ENCODE peak calls at places on chromosomes 5 and 9, in five cellular contexts. One of them, this sample, is unnamed.

GRCh38 chr9:127209948-127210621 is 54.5 kb upstream of the GARNL3 start:
- DNase-seq in AG04449: no peak
- DNase-seq in neural progenitor cell: no peak
- DNase-seq in IMR-90: no peak
- DNase-seq in HFFc6: no peak
- DNase-seq in this sample: no peak

GRCh38 chr9:89380437-89381307 is 62.4 kb downstream of the SECISBP2 start:
- DNase-seq in neural progenitor cell: no peak
- DNase-seq in HFFc6: no peak
- DNase-seq in IMR-90: no peak
- DNase-seq in AG04449: no peak
- DNase-seq in this sample: no peak

GRCh38 chr9:106772523-106773290 is 90.3 kb upstream of the ZNF462 start:
- DNase-seq in AG04449: no peak
- DNase-seq in IMR-90: no peak
- DNase-seq in neural progenitor cell: no peak
- DNase-seq in HFFc6: no peak
- DNase-seq in this sample: no peak

GRCh38 chr5:116892993-116893392 is 318.4 kb upstream of the SEMA6A start:
- DNase-seq in HFFc6: no peak
- DNase-seq in AG04449: no peak
- DNase-seq in IMR-90: no peak
- DNase-seq in neural progenitor cell: no peak
- DNase-seq in this sample: no peak

GRCh38 chr5:108216890-108217289 is 165.0 kb downstream of the FBXL17 start:
- DNase-seq in IMR-90: peak; percentile 65
- DNase-seq in AG04449: no peak
- DNase-seq in neural progenitor cell: no peak
- DNase-seq in HFFc6: peak; percentile 13
- DNase-seq in this sample: no peak

GRCh38 chr5:140338918-140339317 is 7.5 kb downstream of the HBEGF start:
- DNase-seq in HFFc6: no peak
- DNase-seq in AG04449: no peak
- DNase-seq in IMR-90: no peak
- DNase-seq in neural progenitor cell: no peak
- DNase-seq in this sample: no peak

GRCh38 chr5:107056278-107056677 is 614.5 kb downstream of the EFNA5 start:
- DNase-seq in HFFc6: no peak
- DNase-seq in neural progenitor cell: no peak
- DNase-seq in AG04449: no peak
- DNase-seq in IMR-90: no peak
- DNase-seq in this sample: no peak

GRCh38 chr5:4229866-4230265 is 634.2 kb downstream of the IRX1 start:
- DNase-seq in neural progenitor cell: no peak
- DNase-seq in AG04449: no peak
- DNase-seq in IMR-90: no peak
- DNase-seq in HFFc6: no peak
- DNase-seq in this sample: no peak

GRCh38 chr9:3401556-3401955 is 124.2 kb downstream of the RFX3 start:
- DNase-seq in IMR-90: no peak
- DNase-seq in AG04449: no peak
- DNase-seq in neural progenitor cell: peak; percentile 73
- DNase-seq in HFFc6: no peak
- DNase-seq in this sample: no peak

GRCh38 chr5:120388016-120388781 is 75.9 kb upstream of the PRR16 start:
- DNase-seq in AG04449: peak; percentile 77
- DNase-seq in IMR-90: peak; percentile 95
- DNase-seq in HFFc6: peak; percentile 94
- DNase-seq in neural progenitor cell: no peak
- DNase-seq in this sample: no peak

GRCh38 chr5:178740926-178741325 is 10.5 kb upstream of the ZNF354A start:
- DNase-seq in HFFc6: no peak
- DNase-seq in neural progenitor cell: no peak
- DNase-seq in AG04449: no peak
- DNase-seq in IMR-90: no peak
- DNase-seq in this sample: no peak

GRCh38 chr5:68339921-68340321 is 124.4 kb downstream of the PIK3R1 start:
- DNase-seq in AG04449: no peak
- DNase-seq in HFFc6: peak; percentile 35
- DNase-seq in neural progenitor cell: no peak
- DNase-seq in IMR-90: no peak
- DNase-seq in this sample: no peak

GRCh38 chr9:125255781-125256391 is 5.7 kb upstream of the GAPVD1 start:
- DNase-seq in HFFc6: no peak
- DNase-seq in AG04449: no peak
- DNase-seq in neural progenitor cell: peak; percentile 24
- DNase-seq in IMR-90: no peak
- DNase-seq in this sample: no peak

GRCh38 chr5:109739741-109740140 is 50.0 kb downstream of the MAN2A1 start:
- DNase-seq in IMR-90: peak; percentile 55
- DNase-seq in AG04449: no peak
- DNase-seq in neural progenitor cell: peak; percentile 29
- DNase-seq in HFFc6: peak; percentile 18
- DNase-seq in this sample: no peak

GRCh38 chr5:113487411-113487778 is 858 bp downstream of the MCC start:
- DNase-seq in neural progenitor cell: peak; percentile 42
- DNase-seq in IMR-90: peak; percentile 5
- DNase-seq in HFFc6: no peak
- DNase-seq in AG04449: no peak
- DNase-seq in this sample: no peak

GRCh38 chr5:43428034-43428712 is 16.0 kb upstream of the CCL28 start:
- DNase-seq in neural progenitor cell: no peak
- DNase-seq in HFFc6: peak; percentile 54
- DNase-seq in IMR-90: peak; percentile 43
- DNase-seq in AG04449: no peak
- DNase-seq in this sample: no peak

GRCh38 chr9:118318770-118319443 is 614.7 kb downstream of the TLR4 start:
- DNase-seq in IMR-90: no peak
- DNase-seq in neural progenitor cell: no peak
- DNase-seq in HFFc6: no peak
- DNase-seq in AG04449: no peak
- DNase-seq in this sample: no peak

GRCh38 chr5:153551537-153552079 is 61.1 kb downstream of the GRIA1 start:
- DNase-seq in IMR-90: peak; percentile 95
- DNase-seq in HFFc6: peak; percentile 96
- DNase-seq in AG04449: peak; percentile 94
- DNase-seq in neural progenitor cell: peak; percentile 18
- DNase-seq in this sample: no peak

GRCh38 chr5:173655196-173655797 is 38.8 kb upstream of the BOD1 start:
- DNase-seq in HFFc6: no peak
- DNase-seq in AG04449: no peak
- DNase-seq in IMR-90: no peak
- DNase-seq in neural progenitor cell: no peak
- DNase-seq in this sample: no peak

GRCh38 chr5:149434162-149435014 is 55.3 kb upstream of the IL17B start:
- DNase-seq in neural progenitor cell: peak; percentile 81
- DNase-seq in IMR-90: peak; percentile 82
- DNase-seq in AG04449: no peak
- DNase-seq in HFFc6: peak; percentile 69
- DNase-seq in this sample: no peak

GRCh38 chr9:23319092-23319491 is 506.9 kb downstream of the ELAVL2 start:
- DNase-seq in AG04449: no peak
- DNase-seq in neural progenitor cell: no peak
- DNase-seq in HFFc6: no peak
- DNase-seq in IMR-90: no peak
- DNase-seq in this sample: no peak

GRCh38 chr9:23321049-23321448 is 505.0 kb downstream of the ELAVL2 start:
- DNase-seq in AG04449: no peak
- DNase-seq in HFFc6: no peak
- DNase-seq in neural progenitor cell: no peak
- DNase-seq in IMR-90: no peak
- DNase-seq in this sample: no peak

GRCh38 chr9:23326597-23326996 is 499.4 kb downstream of the ELAVL2 start:
- DNase-seq in HFFc6: no peak
- DNase-seq in IMR-90: no peak
- DNase-seq in neural progenitor cell: no peak
- DNase-seq in AG04449: no peak
- DNase-seq in this sample: no peak

GRCh38 chr9:23324511-23324910 is 501.5 kb downstream of the ELAVL2 start:
- DNase-seq in AG04449: no peak
- DNase-seq in neural progenitor cell: no peak
- DNase-seq in HFFc6: no peak
- DNase-seq in IMR-90: no peak
- DNase-seq in this sample: no peak

GRCh38 chr9:23322392-23322791 is 503.6 kb downstream of the ELAVL2 start:
- DNase-seq in AG04449: no peak
- DNase-seq in neural progenitor cell: peak; percentile 11
- DNase-seq in IMR-90: peak; percentile 0
- DNase-seq in HFFc6: no peak
- DNase-seq in this sample: no peak
- TF ChIP-seq CTCF in AG04449: no peak
- TF ChIP-seq CTCF in neural progenitor cell: peak; percentile 51
- TF ChIP-seq CTCF in IMR-90: peak; percentile 37
- TF ChIP-seq CTCF in HFFc6: peak; percentile 71
- TF ChIP-seq CTCF in this sample: no peak

DNA sequence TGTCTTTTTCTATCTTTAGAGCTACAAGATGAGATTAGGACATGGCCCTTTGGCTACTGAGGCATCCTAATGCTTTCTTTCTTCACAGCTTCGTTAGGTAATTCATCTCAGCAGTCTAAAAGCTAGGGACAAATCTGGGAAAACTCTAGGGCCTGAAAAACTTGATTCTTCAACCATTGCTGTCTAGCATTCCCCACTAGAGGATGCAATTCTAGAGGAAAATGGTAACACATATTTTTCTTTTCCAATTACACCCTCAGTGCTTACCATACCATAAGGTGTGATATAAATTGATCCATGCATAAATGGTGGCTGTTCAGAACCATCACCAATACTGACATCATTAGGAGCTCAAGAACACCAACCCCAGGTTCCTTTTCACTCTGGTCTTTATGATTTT is 525.8 kb upstream of the TRPC7 start:
- DNase-seq in neural progenitor cell: no peak
- DNase-seq in HFFc6: no peak
- DNase-seq in IMR-90: no peak
- DNase-seq in AG04449: no peak
- DNase-seq in this sample: no peak
- TF ChIP-seq CTCF in neural progenitor cell: no peak
- TF ChIP-seq CTCF in HFFc6: peak; percentile 36
- TF ChIP-seq CTCF in IMR-90: peak; percentile 2
- TF ChIP-seq CTCF in AG04449: peak; percentile 3
- TF ChIP-seq CTCF in this sample: no peak

DNA sequence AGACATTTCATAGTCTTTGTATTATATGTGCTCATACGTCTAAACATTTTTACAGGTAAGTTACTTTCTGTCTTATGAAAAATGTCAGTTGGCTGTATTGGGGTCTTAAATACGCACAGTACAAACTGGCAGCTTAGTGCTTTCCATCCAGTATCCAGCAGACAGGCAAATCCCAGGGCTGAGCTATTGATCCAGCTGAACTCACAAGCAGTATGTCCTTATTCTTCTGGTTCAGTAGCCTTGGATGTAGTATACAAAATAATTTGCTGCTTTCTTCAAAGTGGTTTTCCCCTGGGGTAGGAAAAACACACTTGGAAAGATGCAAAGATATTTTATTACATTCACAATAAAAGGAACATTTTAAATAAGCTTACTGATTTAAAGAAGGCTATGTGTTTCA is 617.2 kb downstream of the NR2F1-AS1 start:
- DNase-seq in IMR-90: no peak
- DNase-seq in neural progenitor cell: no peak
- DNase-seq in AG04449: no peak
- DNase-seq in HFFc6: no peak
- DNase-seq in this sample: no peak
- TF ChIP-seq CTCF in IMR-90: no peak
- TF ChIP-seq CTCF in neural progenitor cell: no peak
- TF ChIP-seq CTCF in AG04449: no peak
- TF ChIP-seq CTCF in HFFc6: no peak
- TF ChIP-seq CTCF in this sample: no peak

GRCh38 chr9:33375238-33375840 is 27.0 kb downstream of the AQP7 start:
- DNase-seq in AG04449: no peak
- DNase-seq in HFFc6: no peak
- DNase-seq in IMR-90: peak; percentile 19
- DNase-seq in neural progenitor cell: peak; percentile 73
- DNase-seq in this sample: no peak
- TF ChIP-seq CTCF in AG04449: no peak
- TF ChIP-seq CTCF in HFFc6: peak; percentile 74
- TF ChIP-seq CTCF in IMR-90: no peak
- TF ChIP-seq CTCF in neural progenitor cell: no peak
- TF ChIP-seq CTCF in this sample: no peak

GRCh38 chr9:137303893-137304382 is 1.9 kb upstream of the NRARP start:
- DNase-seq in HFFc6: no peak
- DNase-seq in IMR-90: no peak
- DNase-seq in AG04449: no peak
- DNase-seq in neural progenitor cell: peak; percentile 25
- DNase-seq in this sample: no peak

GRCh38 chr9:137305788-137306545 is 3.9 kb upstream of the NRARP start:
- DNase-seq in AG04449: no peak
- DNase-seq in IMR-90: no peak
- DNase-seq in HFFc6: no peak
- DNase-seq in neural progenitor cell: peak; percentile 15
- DNase-seq in this sample: no peak

GRCh38 chr9:137303031-137303892 is 1.2 kb upstream of the NRARP start:
- DNase-seq in IMR-90: no peak
- DNase-seq in HFFc6: no peak
- DNase-seq in AG04449: no peak
- DNase-seq in neural progenitor cell: peak; percentile 70
- DNase-seq in this sample: no peak

GRCh38 chr9:137305060-137305787 is 3.2 kb upstream of the NRARP start:
- DNase-seq in HFFc6: peak; percentile 12
- DNase-seq in AG04449: no peak
- DNase-seq in neural progenitor cell: peak; percentile 90
- DNase-seq in IMR-90: no peak
- DNase-seq in this sample: no peak

DNA sequence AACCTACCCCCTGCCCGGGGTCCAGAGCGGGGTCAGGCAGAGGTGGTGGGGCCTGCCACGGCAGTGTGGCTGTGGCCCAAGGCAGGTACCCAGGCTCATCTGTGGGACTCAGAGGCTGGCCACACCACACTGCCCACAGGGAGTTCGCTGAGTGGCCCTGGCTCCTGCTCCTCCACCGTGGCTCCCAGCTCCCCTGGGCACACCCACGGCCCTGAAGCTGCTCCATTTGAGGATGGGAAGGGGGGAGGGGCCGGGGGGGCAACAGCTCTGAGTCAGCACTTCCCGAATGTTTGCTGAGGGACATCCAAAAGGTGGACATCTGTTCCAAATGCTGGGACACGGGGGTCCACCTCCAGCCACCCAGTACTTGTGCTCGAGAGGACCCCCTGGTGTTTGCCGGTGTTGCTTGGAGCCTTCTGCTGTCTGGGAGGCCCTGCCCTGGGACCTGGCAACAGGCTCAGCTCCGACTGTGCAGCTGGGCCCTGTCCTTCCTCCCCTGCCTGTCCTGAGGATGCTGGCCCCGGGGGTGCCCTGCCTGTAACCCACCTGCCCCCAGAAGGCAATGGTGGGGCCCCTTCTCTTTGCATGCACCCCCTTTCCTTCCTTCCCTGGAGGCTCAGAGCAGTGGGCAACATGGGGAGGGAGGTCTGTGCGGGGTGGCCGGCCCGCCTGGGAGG is 2.5 kb upstream of the NRARP start:
- DNase-seq in AG04449: no peak
- DNase-seq in neural progenitor cell: peak; percentile 27
- DNase-seq in HFFc6: no peak
- DNase-seq in IMR-90: no peak
- DNase-seq in this sample: no peak
- TF ChIP-seq CTCF in AG04449: peak; percentile 23
- TF ChIP-seq CTCF in neural progenitor cell: no peak
- TF ChIP-seq CTCF in HFFc6: peak; percentile 28
- TF ChIP-seq CTCF in IMR-90: peak; percentile 15
- TF ChIP-seq CTCF in this sample: no peak

This sample was measured in activated B cell treated with CpG ODN at 0.5 μM for 24 hours.